ENCODE peak calls at places on chromosomes 6 and 20, in ten cellular contexts. L, Z, K, S, O, V, B, J, P and F are unnamed samples.

GRCh38 chr20:56735087-56735642 is 106.1 kb downstream of the TFAP2C start:
- DNase-seq in P (no peak), S (no peak), B (no peak), V (no peak), O (no peak), Z (no peak), L (no peak), K (no peak), J (no peak), F (no peak)

GRCh38 chr6:144585217-144585814 is 300.2 kb downstream of the UTRN start:
- DNase-seq in Z (no peak), S (no peak), P (no peak), L (no peak), K (no peak), B (no peak), J (no peak), V (no peak), O (no peak), F (no peak)

GRCh38 chr6:53920881-53921280 is 126.1 kb downstream of the LRRC1 start:
- DNase-seq in O (no peak), P (no peak), K (no peak), S (no peak), B (no peak), Z (no peak), J (no peak), L (no peak), V (no peak), F (no peak)

GRCh38 chr6:148367418-148368024 is 24.9 kb downstream of the SASH1 start:
- DNase-seq in B (no peak), O (no peak), P (no peak), Z (peak; percentile 44), V (peak; percentile 24), J (peak; percentile 31), S (peak; percentile 6), K (peak; percentile 30), L (no peak), F (peak; percentile 30)

GRCh38 chr6:158764188-158764849 is 54.8 kb downstream of the EZR start:
- DNase-seq in P (no peak), O (no peak), J (no peak), Z (no peak), L (no peak), B (no peak), K (no peak), V (no peak), S (no peak), F (no peak)

GRCh38 chr6:36839819-36840379 is 655 bp upstream of the CPNE5 start:
- DNase-seq in L (peak; percentile 41), V (no peak), J (no peak), B (peak; percentile 40), P (peak; percentile 30), K (no peak), S (peak; percentile 34), O (peak; percentile 13), Z (no peak), F (no peak)

GRCh38 chr20:63223121-63223825 is 7.3 kb upstream of the YTHDF1 start:
- DNase-seq in V (no peak), O (no peak), L (peak; percentile 27), B (peak; percentile 44), J (no peak), K (no peak), P (peak; percentile 47), S (peak; percentile 19), Z (no peak), F (no peak)

GRCh38 chr20:20820780-20821495 is 108.5 kb upstream of the RALGAPA2 start:
- DNase-seq in L (no peak), J (no peak), K (no peak), P (no peak), B (no peak), Z (no peak), S (no peak), O (no peak), V (no peak), F (no peak)

GRCh38 chr6:126550323-126550722 is 210.4 kb downstream of the CENPW start:
- DNase-seq in P (no peak), Z (no peak), V (no peak), J (no peak), L (no peak), S (no peak), B (no peak), K (no peak), O (no peak), F (no peak)

GRCh38 chr20:19275630-19276071 is 63.2 kb downstream of the SLC24A3 start:
- DNase-seq in J (no peak), B (peak; percentile 57), K (peak; percentile 78), V (peak; percentile 34), P (peak; percentile 86), Z (peak; percentile 31), S (no peak), L (no peak), O (no peak), F (no peak)

GRCh38 chr6:166027761-166028160 is 139.9 kb downstream of the TBXT start:
- DNase-seq in K (no peak), Z (no peak), S (no peak), B (no peak), P (no peak), L (no peak), J (no peak), O (no peak), V (no peak), F (no peak)

GRCh38 chr20:20710847-20711315 is 1.6 kb downstream of the RALGAPA2 start:
- DNase-seq in L (peak; percentile 16), O (peak; percentile 29), V (peak; percentile 67), J (no peak), P (peak; percentile 77), S (peak; percentile 11), B (peak; percentile 67), K (peak; percentile 76), Z (no peak), F (no peak)

GRCh38 chr6:164035912-164036485 is 621.5 kb downstream of the QKI start:
- DNase-seq in J (no peak), L (no peak), S (no peak), K (no peak), V (peak; percentile 16), P (no peak), B (no peak), Z (no peak), O (no peak), F (no peak)

GRCh38 chr6:135880066-135880972 is 28.8 kb downstream of the PDE7B start:
- DNase-seq in L (peak; percentile 52), Z (peak; percentile 31), B (no peak), O (peak; percentile 37), S (peak; percentile 61), V (no peak), P (no peak), J (peak; percentile 46), K (no peak), F (peak; percentile 15)

GRCh38 chr20:64103871-64104666 is 3.3 kb downstream of the NPBWR2 start:
- DNase-seq in V (no peak), K (no peak), Z (no peak), L (no peak), P (no peak), B (no peak), O (no peak), S (no peak), J (no peak), F (no peak)

GRCh38 chr6:149922642-149923326 is at the start of gene RAET1G:
- DNase-seq in P (peak; percentile 88), S (peak; percentile 79), B (peak; percentile 87), V (peak; percentile 90), K (peak; percentile 89), O (peak; percentile 67), J (peak; percentile 83), L (peak; percentile 78), Z (peak; percentile 73), F (peak; percentile 61)

GRCh38 chr20:2163312-2163711 is 61.7 kb downstream of the STK35 start:
- DNase-seq in O (no peak), P (no peak), V (no peak), B (no peak), Z (no peak), S (no peak), J (no peak), L (no peak), K (no peak), F (no peak)

GRCh38 chr6:22785036-22785435 is 215.7 kb downstream of the HDGFL1 start:
- DNase-seq in V (no peak), S (no peak), K (no peak), B (no peak), L (no peak), J (no peak), P (no peak), O (no peak), Z (no peak), F (no peak)

GRCh38 chr20:60123096-60123495 is 164.9 kb downstream of the CDH26 start:
- DNase-seq in P (no peak), K (no peak), L (no peak), Z (no peak), V (no peak), J (no peak), S (no peak), B (no peak), O (no peak), F (no peak)

GRCh38 chr6:106639812-106640211 is 10.4 kb downstream of the QRSL1 start:
- DNase-seq in V (no peak), K (no peak), L (no peak), B (no peak), J (no peak), Z (no peak), S (no peak), O (no peak), P (no peak), F (no peak)

GRCh38 chr20:49199729-49200293 is 11.7 kb upstream of the STAU1 start:
- DNase-seq in O (no peak), P (no peak), S (no peak), B (no peak), J (no peak), Z (no peak), K (no peak), V (no peak), L (no peak), F (no peak)

GRCh38 chr20:1905009-1905408 is 9.8 kb downstream of the SIRPA start:
- DNase-seq in S (no peak), J (no peak), P (no peak), K (no peak), O (no peak), B (no peak), L (no peak), V (no peak), Z (no peak), F (no peak)

GRCh38 chr6:1235825-1236224 is 76.1 kb upstream of the FOXQ1 start:
- DNase-seq in K (no peak), L (no peak), V (no peak), Z (no peak), P (no peak), O (no peak), J (no peak), S (no peak), B (no peak), F (no peak)

GRCh38 chr20:60948230-60948629 is 303.8 kb upstream of the CDH4 start:
- DNase-seq in Z (no peak), K (no peak), O (no peak), P (no peak), J (no peak), L (no peak), S (no peak), V (no peak), B (no peak), F (no peak)

GRCh38 chr20:17643531-17644188 is 38.4 kb downstream of the RRBP1 start:
- DNase-seq in P (no peak), K (no peak), V (no peak), O (no peak), B (no peak), S (no peak), L (no peak), Z (no peak), J (no peak), F (no peak)

GRCh38 chr6:67630146-67630545 is 1004.9 kb upstream of the ADGRB3 start:
- DNase-seq in J (peak; percentile 66), O (no peak), L (no peak), V (no peak), P (no peak), S (no peak), Z (peak; percentile 56), K (no peak), B (no peak), F (peak; percentile 84)

GRCh38 chr6:70281923-70282902 is 20.7 kb downstream of the COL9A1 start:
- DNase-seq in O (no peak), B (no peak), S (no peak), L (no peak), Z (no peak), K (peak; percentile 15), P (no peak), V (no peak), J (no peak), F (no peak)

GRCh38 chr20:41133709-41134361 is 3.5 kb upstream of the PLCG1 start:
- DNase-seq in Z (no peak), O (no peak), K (no peak), S (peak; percentile 38), B (no peak), V (peak; percentile 63), P (no peak), J (no peak), L (peak; percentile 24), F (no peak)